ENCODE peak calls at places on chromosomes 4 and X, in four cellular contexts. One of them, this sample, is unnamed.

GRCh38 chr4:142405021-142405991 is 440.8 kb downstream of the INPP4B start:
- DNase-seq in GM12878: peak; percentile 57
- DNase-seq in HepG2: no peak
- DNase-seq in H1: no peak
- DNase-seq in this sample: no peak

GRCh38 chrX:154436597-154437397 is at the start of gene GDI1:
- DNase-seq in HepG2: no peak
- DNase-seq in H1: no peak
- DNase-seq in GM12878: no peak
- DNase-seq in this sample: no peak

GRCh38 chrX:136059350-136059749 is 74.1 kb downstream of the SLC9A6 start:
- DNase-seq in HepG2: no peak
- DNase-seq in H1: no peak
- DNase-seq in GM12878: no peak
- DNase-seq in this sample: no peak

GRCh38 chr4:139776235-139776634 is 110.6 kb downstream of the MGST2 start:
- DNase-seq in H1: no peak
- DNase-seq in GM12878: no peak
- DNase-seq in HepG2: no peak
- DNase-seq in this sample: no peak

GRCh38 chrX:154513662-154514204 is 2.3 kb downstream of the FAM3A start:
- DNase-seq in GM12878: no peak
- DNase-seq in H1: no peak
- DNase-seq in HepG2: no peak
- DNase-seq in this sample: no peak

GRCh38 chr4:39446842-39447573 is 11.7 kb downstream of the RPL9 start:
- DNase-seq in GM12878: peak; percentile 48
- DNase-seq in H1: peak; percentile 74
- DNase-seq in HepG2: no peak
- DNase-seq in this sample: no peak

GRCh38 chr4:128658214-128658621 is 151.3 kb upstream of the JADE1 start:
- DNase-seq in GM12878: peak; percentile 11
- DNase-seq in H1: no peak
- DNase-seq in HepG2: no peak
- DNase-seq in this sample: no peak

GRCh38 chr4:45172636-45173035 is 446.3 kb upstream of the GNPDA2 start:
- DNase-seq in HepG2: no peak
- DNase-seq in GM12878: no peak
- DNase-seq in H1: no peak
- DNase-seq in this sample: peak; percentile 2

GRCh38 chrX:30278365-30278764 is 30.8 kb downstream of the NR0B1 start:
- DNase-seq in H1: no peak
- DNase-seq in GM12878: no peak
- DNase-seq in HepG2: no peak
- DNase-seq in this sample: no peak

GRCh38 chrX:48522291-48522690 is 683 bp downstream of the EBP start:
- DNase-seq in H1: no peak
- DNase-seq in HepG2: peak; percentile 43
- DNase-seq in GM12878: no peak
- DNase-seq in this sample: no peak

GRCh38 chr4:10185518-10186227 is 69.1 kb upstream of the WDR1 start:
- DNase-seq in HepG2: no peak
- DNase-seq in H1: no peak
- DNase-seq in GM12878: no peak
- DNase-seq in this sample: no peak

GRCh38 chr4:129043523-129043922 is 49.8 kb downstream of the SCLT1 start:
- DNase-seq in H1: no peak
- DNase-seq in GM12878: no peak
- DNase-seq in HepG2: peak; percentile 7
- DNase-seq in this sample: no peak

GRCh38 chrX:115696939-115697338 is 136.0 kb downstream of the PLS3 start:
- DNase-seq in HepG2: no peak
- DNase-seq in GM12878: no peak
- DNase-seq in H1: no peak
- DNase-seq in this sample: no peak

GRCh38 chr4:155564086-155564485 is 102.6 kb upstream of the GUCY1A1 start:
- DNase-seq in GM12878: no peak
- DNase-seq in HepG2: no peak
- DNase-seq in H1: no peak
- DNase-seq in this sample: no peak

GRCh38 chr4:19838858-19839257 is 412.8 kb upstream of the SLIT2 start:
- DNase-seq in H1: no peak
- DNase-seq in GM12878: no peak
- DNase-seq in HepG2: no peak
- DNase-seq in this sample: no peak

GRCh38 chr4:92186239-92186638 is 117.5 kb upstream of the GRID2 start:
- DNase-seq in GM12878: no peak
- DNase-seq in HepG2: no peak
- DNase-seq in H1: no peak
- DNase-seq in this sample: no peak

GRCh38 chrX:39613997-39614679 is 483.6 kb downstream of the BCOR start:
- DNase-seq in HepG2: no peak
- DNase-seq in GM12878: peak; percentile 46
- DNase-seq in H1: peak; percentile 25
- DNase-seq in this sample: peak; percentile 71

GRCh38 chr4:118307619-118308018 is 45.2 kb downstream of the PRSS12 start:
- DNase-seq in H1: no peak
- DNase-seq in GM12878: no peak
- DNase-seq in HepG2: no peak
- DNase-seq in this sample: no peak

GRCh38 chrX:136304493-136304892 is 3.7 kb downstream of the ADGRG4 start:
- DNase-seq in H1: no peak
- DNase-seq in HepG2: no peak
- DNase-seq in GM12878: no peak
- DNase-seq in this sample: no peak

GRCh38 chrX:21493226-21493850 is 119.1 kb downstream of the CNKSR2 start:
- DNase-seq in H1: no peak
- DNase-seq in HepG2: no peak
- DNase-seq in GM12878: no peak
- DNase-seq in this sample: no peak

GRCh38 chrX:153334654-153335295 is 822 bp downstream of the ZNF275 start:
- DNase-seq in HepG2: no peak
- DNase-seq in GM12878: no peak
- DNase-seq in H1: no peak
- DNase-seq in this sample: no peak

GRCh38 chr4:133150643-133151300 is 1.7 kb downstream of the PCDH10 start:
- DNase-seq in GM12878: no peak
- DNase-seq in H1: no peak
- DNase-seq in HepG2: no peak
- DNase-seq in this sample: no peak
- TF ChIP-seq SUZ12 in GM12878: no peak
- TF ChIP-seq SUZ12 in H1: peak; percentile 82
- TF ChIP-seq SUZ12 in HepG2: no peak
- TF ChIP-seq SUZ12 in this sample: no peak

GRCh38 chr4:3271131-3271530 is 21.7 kb upstream of the RGS12 start:
- DNase-seq in GM12878: no peak
- DNase-seq in H1: no peak
- DNase-seq in HepG2: no peak
- DNase-seq in this sample: no peak

GRCh38 chr4:3280466-3280865 is 12.4 kb upstream of the RGS12 start:
- DNase-seq in HepG2: no peak
- DNase-seq in H1: no peak
- DNase-seq in GM12878: no peak
- DNase-seq in this sample: no peak

GRCh38 chr4:3276961-3277360 is 15.9 kb upstream of the RGS12 start:
- DNase-seq in HepG2: no peak
- DNase-seq in H1: no peak
- DNase-seq in GM12878: no peak
- DNase-seq in this sample: no peak
- H3K4me3 ChIP-seq in HepG2: no peak overlapping the region
- H3K4me3 ChIP-seq in H1: no peak overlapping the region
- H3K4me3 ChIP-seq in GM12878: no peak overlapping the region
- H3K4me3 ChIP-seq in this sample: no peak overlapping the region

GRCh38 chrX:81957318-81957717 is 755.4 kb downstream of the SH3BGRL start:
- DNase-seq in GM12878: no peak
- DNase-seq in HepG2: no peak
- DNase-seq in H1: no peak
- DNase-seq in this sample: no peak
- TF ChIP-seq ZNF274 in GM12878: no peak
- TF ChIP-seq ZNF274 in HepG2: no peak
- TF ChIP-seq ZNF274 in H1: no peak
- TF ChIP-seq ZNF274 in this sample: no peak

GRCh38 chr4:100070868-100071267 is 119.4 kb downstream of the DDIT4L start:
- DNase-seq in HepG2: no peak
- DNase-seq in GM12878: no peak
- DNase-seq in H1: no peak
- DNase-seq in this sample: no peak

GRCh38 chr4:100075486-100076270 is 114.6 kb downstream of the DDIT4L start:
- DNase-seq in HepG2: no peak
- DNase-seq in H1: no peak
- DNase-seq in GM12878: no peak
- DNase-seq in this sample: no peak

GRCh38 chr4:100076753-100077152 is 113.5 kb downstream of the DDIT4L start:
- DNase-seq in HepG2: no peak
- DNase-seq in GM12878: no peak
- DNase-seq in H1: no peak
- DNase-seq in this sample: no peak

GRCh38 chr4:100071531-100071930 is 118.7 kb downstream of the DDIT4L start:
- DNase-seq in GM12878: no peak
- DNase-seq in HepG2: no peak
- DNase-seq in H1: no peak
- DNase-seq in this sample: no peak

GRCh38 chr4:100075056-100075455 is 115.2 kb downstream of the DDIT4L start:
- DNase-seq in H1: no peak
- DNase-seq in GM12878: no peak
- DNase-seq in HepG2: no peak
- DNase-seq in this sample: no peak
- TF ChIP-seq SUZ12 in H1: no peak
- TF ChIP-seq SUZ12 in GM12878: no peak
- TF ChIP-seq SUZ12 in HepG2: no peak
- TF ChIP-seq SUZ12 in this sample: no peak

GRCh38 chrX:42951747-42952146 is 173.8 kb upstream of the PPP1R2C start:
- DNase-seq in HepG2: no peak
- DNase-seq in H1: no peak
- DNase-seq in GM12878: no peak
- DNase-seq in this sample: no peak
- H3K4me3 ChIP-seq in HepG2: no peak overlapping the region
- H3K4me3 ChIP-seq in H1: no peak overlapping the region
- H3K4me3 ChIP-seq in GM12878: no peak overlapping the region
- H3K4me3 ChIP-seq in this sample: no peak overlapping the region

DNA sequence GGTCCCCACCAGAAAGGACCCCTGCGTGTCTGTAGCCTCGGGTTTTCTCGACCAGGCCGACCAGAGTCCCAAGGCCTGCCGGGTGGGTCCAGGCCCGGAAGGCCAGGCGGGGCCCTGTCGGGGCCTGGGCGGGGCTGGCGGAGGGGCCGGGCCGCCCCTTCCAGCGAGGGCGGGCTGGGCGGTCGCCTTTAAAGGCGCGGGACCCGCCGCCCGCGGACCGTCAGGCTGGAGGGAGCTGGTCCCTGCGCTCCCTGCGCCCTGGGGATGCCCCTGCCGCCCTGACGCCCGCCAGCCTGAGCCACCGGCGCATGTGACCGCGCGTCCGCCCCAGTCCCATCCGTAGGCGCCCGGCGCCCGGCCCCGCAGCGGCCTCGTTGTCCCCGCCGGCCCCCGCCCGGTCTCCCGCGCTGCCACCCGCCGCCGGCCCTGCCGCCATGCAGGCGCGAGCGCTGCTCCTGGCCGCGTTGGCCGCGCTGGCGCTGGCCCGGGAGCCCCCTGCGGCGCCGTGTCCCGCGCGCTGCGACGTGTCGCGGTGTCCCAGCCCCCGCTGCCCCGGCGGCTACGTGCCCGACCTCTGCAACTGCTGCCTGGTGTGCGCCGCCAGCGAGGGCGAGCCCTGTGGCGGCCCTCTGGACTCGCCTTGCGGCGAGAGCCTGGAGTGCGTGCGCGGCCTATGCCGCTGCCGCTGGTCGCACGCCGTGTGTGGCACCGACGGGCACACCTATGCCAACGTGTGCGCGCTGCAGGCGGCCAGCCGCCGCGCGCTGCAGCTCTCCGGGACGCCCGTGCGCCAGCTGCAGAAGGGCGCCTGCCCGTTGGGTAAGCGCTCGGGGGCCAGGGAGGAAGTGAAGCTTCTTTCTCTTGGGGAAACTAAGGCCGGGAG is at the start of gene HTRA3:
- DNase-seq in GM12878: no peak
- DNase-seq in HepG2: no peak
- DNase-seq in H1: no peak
- DNase-seq in this sample: peak; percentile 33
- TF ChIP-seq ZNF274 in GM12878: no peak
- TF ChIP-seq ZNF274 in HepG2: no peak
- TF ChIP-seq ZNF274 in H1: no peak
- TF ChIP-seq ZNF274 in this sample: no peak

This sample was measured in NT2/D1.